ENCODE peak calls at places on chromosomes 3 and 15, in five cellular contexts. F, D, M, X and Q are unnamed samples.

GRCh38 chr3:51718547-51719412 is 11.9 kb downstream of the GRM2 start:
- DNase-seq in F (peak), D (peak), M (peak), X (peak), Q (peak)

GRCh38 chr3:195914648-195915473 is 6.5 kb upstream of the TNK2 start:
- DNase-seq in F (peak), D (peak), M (peak), X (peak), Q (peak)

GRCh38 chr3:106206165-106206564 is 337.4 kb upstream of the CBLB start:
- DNase-seq in F (no peak), D (no peak), M (no peak), X (peak), Q (peak)

GRCh38 chr3:111723293-111723963 is 128.3 kb upstream of the ZBED2 start:
- DNase-seq in F (no peak), D (no peak), M (no peak), X (peak), Q (no peak)

GRCh38 chr3:107690522-107691138 is 167.9 kb downstream of the BBX start:
- DNase-seq in F (peak), D (no peak), M (no peak), X (peak), Q (peak)

GRCh38 chr15:57395292-57395691 is 19.0 kb downstream of the CGNL1 start:
- DNase-seq in F (no peak), D (peak), M (no peak), X (peak), Q (no peak)

GRCh38 chr3:60826511-60826910 is 424.7 kb downstream of the FHIT start:
- DNase-seq in F (no peak), D (no peak), M (no peak), X (no peak), Q (no peak)

GRCh38 chr3:189664311-189664710 is 33.1 kb downstream of the TP63 start:
- DNase-seq in F (no peak), D (no peak), M (no peak), X (peak), Q (no peak)

GRCh38 chr3:182795383-182795782 is 2.1 kb downstream of the ATP11B start:
- DNase-seq in F (no peak), D (peak), M (no peak), X (peak), Q (no peak)

GRCh38 chr15:49627407-49627877 is 6.6 kb downstream of the DTWD1 start:
- DNase-seq in F (no peak), D (no peak), M (no peak), X (peak), Q (no peak)

GRCh38 chr15:32959077-32959476 is 235.4 kb downstream of the FMN1 start:
- DNase-seq in F (no peak), D (no peak), M (no peak), X (peak), Q (no peak)

GRCh38 chr3:52934626-52935530 is 37.5 kb upstream of the STIMATE start:
- DNase-seq in F (peak), D (peak), M (no peak), X (peak), Q (peak)

GRCh38 chr15:33242165-33242564 is 47.7 kb upstream of the FMN1 start:
- DNase-seq in F (no peak), D (no peak), M (no peak), X (peak), Q (peak)

GRCh38 chr3:191499307-191500125 is 38.6 kb downstream of the PYDC2 start:
- DNase-seq in F (peak), D (peak), M (peak), X (peak), Q (peak)

GRCh38 chr3:195522254-195523023 is 20.7 kb downstream of the PPP1R2 start:
- DNase-seq in F (peak), D (no peak), M (no peak), X (peak), Q (peak)

GRCh38 chr15:74631935-74632560 is 16.4 kb downstream of the CLK3 start:
- DNase-seq in F (peak), D (peak), M (peak), X (peak), Q (peak)

GRCh38 chr3:115363071-115363470 is 216.0 kb upstream of the ZBTB20 start:
- DNase-seq in F (no peak), D (no peak), M (no peak), X (no peak), Q (no peak)

GRCh38 chr15:92034227-92034626 is 180.7 kb downstream of the SLCO3A1 start:
- DNase-seq in F (no peak), D (no peak), M (no peak), X (peak), Q (no peak)

GRCh38 chr3:47855461-47856383 is 52.8 kb downstream of the DHX30 start:
- DNase-seq in F (no peak), D (no peak), M (no peak), X (no peak), Q (no peak)

GRCh38 chr3:168850109-168850508 is 754.4 kb upstream of the GOLIM4 start:
- DNase-seq in F (no peak), D (no peak), M (no peak), X (no peak), Q (no peak)

GRCh38 chr3:141489184-141489583 is 2.4 kb downstream of the RASA2 start:
- DNase-seq in F (no peak), D (no peak), M (no peak), X (no peak), Q (no peak)

GRCh38 chr15:79065744-79066376 is 24.7 kb downstream of the RASGRF1 start:
- DNase-seq in F (no peak), D (peak), M (no peak), X (no peak), Q (peak)

GRCh38 chr3:175601521-175601920 is 742.4 kb downstream of the NAALADL2 start:
- DNase-seq in F (no peak), D (no peak), M (no peak), X (no peak), Q (no peak)

GRCh38 chr15:97235285-97235985 is 725.1 kb upstream of the ARRDC4 start:
- DNase-seq in F (peak), D (peak), M (peak), X (peak), Q (peak)

GRCh38 chr3:133883657-133884546 is 11.8 kb downstream of the RAB6B start:
- DNase-seq in F (no peak), D (no peak), M (no peak), X (no peak), Q (no peak)